ENCODE peak calls at places on chromosome 21, in five cellular contexts. Q is GM03348; L is activated CD4-positive, alpha-beta memory T cell treated with anti-CD3 and anti-CD28 coated beads for 36 hours; R is NCI-H2029; T is NCI-H1092. M is an unnamed sample.
A peak's percentile ranks its signal among the peaks of the same experiment; 100 is the strongest.

GRCh38 chr21:14542638-14543037 is 3.5 kb downstream of the SAMSN1 start:
- DNase-seq in Q (no peak), L (no peak), R (no peak), T (no peak), M (no peak)

GRCh38 chr21:34883501-34884271 is 165.4 kb downstream of the RUNX1 start:
- DNase-seq in Q (no peak), L (no peak), R (no peak), T (no peak), M (no peak)

GRCh38 chr21:44509539-44509938 is 30.5 kb downstream of the KRTAP10-1 start:
- DNase-seq in Q (peak; percentile 33), L (no peak), R (peak; percentile 96), T (peak; percentile 54), M (no peak)

GRCh38 chr21:28783641-28784185 is 209.0 kb downstream of the LTN1 start:
- DNase-seq in Q (no peak), L (no peak), R (no peak), T (no peak), M (no peak)

GRCh38 chr21:28523367-28523766 is 469.3 kb downstream of the LTN1 start:
- DNase-seq in Q (no peak), L (no peak), R (no peak), T (no peak), M (no peak)

GRCh38 chr21:8991088-8991907 is 1530.1 kb upstream of the TPTE start:
- DNase-seq in Q (no peak), L (no peak), R (no peak), T (no peak), M (no peak)

GRCh38 chr21:35528109-35529042 is 479.3 kb upstream of the RUNX1 start:
- DNase-seq in Q (peak; percentile 37), L (peak; percentile 78), R (peak; percentile 23), T (no peak), M (peak; percentile 63)

GRCh38 chr21:42527127-42527488 is 13.5 kb downstream of the SLC37A1 start:
- DNase-seq in Q (no peak), L (peak; percentile 9), R (no peak), T (no peak), M (no peak)

GRCh38 chr21:45551316-45551715 is 9.1 kb upstream of the SLC19A1 start:
- DNase-seq in Q (peak; percentile 48), L (peak; percentile 67), R (no peak), T (no peak), M (no peak)

GRCh38 chr21:34020005-34020847 is 53.2 kb upstream of the MRPS6 start:
- DNase-seq in Q (no peak), L (no peak), R (no peak), T (no peak), M (peak; percentile 15)